ENCODE peak calls at places on chromosomes 12 and 14, in ten cellular contexts. R is prostate gland, I is A673, T is heart right ventricle, C is astrocyte of the spinal cord, Z is endodermal cell, G is GM12865, M is keratinocyte, U is transverse colon, P is upper lobe of right lung. Q is an unnamed sample.

GRCh38 chr12:1630827-1631591 is 2.0 kb downstream of the WNT5B start:
- DNase-seq in C (peak; percentile 77), Z (peak; percentile 88), R (no peak), I (no peak), M (no peak), P (no peak), G (no peak), U (no peak), T (no peak), Q (no peak)

GRCh38 chr12:47904647-47905312 is at the start of gene VDR:
- DNase-seq in Z (peak; percentile 100), T (peak; percentile 45), M (no peak), C (peak; percentile 62), P (peak; percentile 92), G (peak; percentile 81), U (peak; percentile 88), I (peak; percentile 76), R (peak; percentile 81), Q (peak; percentile 82)

GRCh38 chr14:22981090-22982012 is 1.0 kb downstream of the AJUBA start:
- DNase-seq in G (no peak), I (no peak), U (no peak), R (no peak), C (peak; percentile 29), M (no peak), T (no peak), P (peak; percentile 73), Z (peak; percentile 79), Q (no peak)

GRCh38 chr14:69673578-69674305 is 62.3 kb downstream of the SUSD6 start:
- DNase-seq in P (no peak), G (no peak), I (no peak), C (no peak), M (no peak), T (no peak), R (no peak), Z (no peak), U (no peak), Q (no peak)

GRCh38 chr12:89382366-89382765 is 30.1 kb upstream of the DUSP6 start:
- DNase-seq in R (no peak), T (no peak), Z (no peak), U (no peak), M (no peak), C (no peak), I (no peak), G (no peak), P (no peak), Q (no peak)

GRCh38 chr14:95504135-95505029 is 12.1 kb downstream of the SYNE3 start:
- DNase-seq in U (no peak), Z (no peak), I (no peak), M (no peak), C (peak; percentile 60), G (peak; percentile 82), R (no peak), P (no peak), T (no peak), Q (no peak)

GRCh38 chr12:46413368-46413767 is 40.8 kb upstream of the SLC38A2 start:
- DNase-seq in T (no peak), Z (no peak), I (no peak), R (no peak), M (no peak), U (no peak), G (no peak), C (no peak), P (no peak), Q (no peak)

GRCh38 chr12:117686911-117687377 is 281.8 kb downstream of the KSR2 start:
- DNase-seq in U (peak; percentile 17), M (no peak), G (no peak), P (no peak), R (peak; percentile 22), T (no peak), C (peak; percentile 82), I (peak; percentile 35), Z (no peak), Q (no peak)

GRCh38 chr14:104940526-104941150 is 16.0 kb downstream of the PLD4 start:
- DNase-seq in P (peak; percentile 11), G (no peak), C (no peak), M (no peak), T (no peak), I (no peak), R (no peak), Z (peak; percentile 56), U (no peak), Q (no peak)

GRCh38 chr14:67539116-67539515 is 6.0 kb downstream of the PLEKHH1 start:
- DNase-seq in P (no peak), M (no peak), G (no peak), R (no peak), U (no peak), Z (peak; percentile 26), C (no peak), T (no peak), I (no peak), Q (no peak)

GRCh38 chr12:132565365-132565764 is 45.0 kb downstream of the LRCOL1 start:
- DNase-seq in M (no peak), G (no peak), Z (no peak), C (no peak), I (no peak), U (no peak), P (no peak), T (no peak), R (no peak), Q (no peak)

GRCh38 chr12:3319723-3320492 is 171.1 kb upstream of the PRMT8 start:
- DNase-seq in Z (peak; percentile 65), G (peak; percentile 9), I (no peak), T (no peak), P (no peak), M (no peak), U (no peak), R (no peak), C (no peak), Q (no peak)
- TF ChIP-seq CTCF in Z (peak; percentile 69), G (no peak), I (no peak), T (no peak), P (no peak), M (no peak), U (no peak), R (no peak), C (no peak), Q (no peak)

GRCh38 chr12:19412844-19413243 is 26.4 kb upstream of the AEBP2 start:
- DNase-seq in Z (no peak), U (no peak), P (no peak), G (no peak), I (no peak), R (no peak), M (no peak), C (no peak), T (peak; percentile 26), Q (no peak)
- H3K4me3 ChIP-seq in Z (no peak overlapping the region), U (no peak overlapping the region), P (no peak overlapping the region), G (no peak overlapping the region), I (no peak overlapping the region), R (no peak overlapping the region), M (no peak overlapping the region), C (no peak overlapping the region), T (no peak overlapping the region), Q (no peak overlapping the region)

GRCh38 chr12:106304797-106305196 is 2.3 kb downstream of the TCP11L2 start:
- DNase-seq in G (no peak), I (no peak), P (no peak), C (no peak), T (peak; percentile 64), M (no peak), Z (peak; percentile 30), R (no peak), U (no peak), Q (no peak)

GRCh38 chr12:106302401-106303201 is at the start of gene TCP11L2:
- DNase-seq in G (peak; percentile 89), Z (peak; percentile 95), U (peak; percentile 92), M (no peak), T (peak; percentile 93), I (peak; percentile 82), C (peak; percentile 80), R (peak; percentile 90), P (peak; percentile 94), Q (no peak)

GRCh38 chr12:106304001-106304421 is 1.5 kb downstream of the TCP11L2 start:
- DNase-seq in P (no peak), T (no peak), G (no peak), I (no peak), R (no peak), M (no peak), C (no peak), U (no peak), Z (peak; percentile 63), Q (no peak)

GRCh38 chr12:106301611-106302321 is 767 bp upstream of the TCP11L2 start:
- DNase-seq in G (peak; percentile 77), U (peak; percentile 88), I (peak; percentile 30), P (peak; percentile 80), M (no peak), C (peak; percentile 46), R (peak; percentile 77), Z (peak; percentile 92), T (peak; percentile 58), Q (peak; percentile 87)

DNA sequence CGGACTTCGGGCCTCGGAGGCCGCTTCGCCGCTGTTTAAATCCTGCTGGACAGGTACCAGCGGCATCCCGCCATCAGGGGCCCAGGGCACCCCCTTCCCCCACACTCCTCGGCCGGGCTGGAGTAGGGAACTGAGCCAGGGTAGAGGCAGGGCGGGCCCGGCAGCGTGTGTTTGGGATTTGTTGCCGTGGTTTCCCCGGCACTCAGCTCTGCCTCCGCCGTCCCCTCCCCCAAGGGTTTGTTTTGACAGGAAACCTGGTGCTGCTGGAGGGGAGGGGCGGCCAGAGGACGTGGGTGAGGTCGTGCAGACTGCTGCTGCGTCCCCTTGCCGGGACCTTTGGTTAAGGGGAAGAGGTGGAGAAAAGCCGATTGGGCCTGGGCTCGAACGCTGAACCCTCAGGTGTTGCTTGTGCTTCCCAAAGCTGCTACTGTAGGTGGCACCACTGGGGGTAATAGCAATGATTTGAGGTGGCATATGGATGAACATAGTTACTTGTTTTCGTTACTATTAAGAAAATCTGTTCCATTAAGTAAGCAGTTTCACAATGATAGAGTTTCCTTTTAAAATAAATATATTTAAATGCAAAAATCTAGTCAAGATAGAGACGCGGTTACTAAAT is 778 bp downstream of the TCP11L2 start:
- DNase-seq in P (peak; percentile 93), Z (peak; percentile 97), U (peak; percentile 87), I (peak; percentile 42), R (peak; percentile 69), G (peak; percentile 68), M (no peak), T (peak; percentile 97), C (peak; percentile 73), Q (no peak)
- TF ChIP-seq CTCF in P (no peak), Z (peak; percentile 36), U (peak; percentile 21), I (no peak), R (peak; percentile 6), G (no peak), M (peak; percentile 29), T (no peak), C (no peak), Q (peak; percentile 18)

DNA sequence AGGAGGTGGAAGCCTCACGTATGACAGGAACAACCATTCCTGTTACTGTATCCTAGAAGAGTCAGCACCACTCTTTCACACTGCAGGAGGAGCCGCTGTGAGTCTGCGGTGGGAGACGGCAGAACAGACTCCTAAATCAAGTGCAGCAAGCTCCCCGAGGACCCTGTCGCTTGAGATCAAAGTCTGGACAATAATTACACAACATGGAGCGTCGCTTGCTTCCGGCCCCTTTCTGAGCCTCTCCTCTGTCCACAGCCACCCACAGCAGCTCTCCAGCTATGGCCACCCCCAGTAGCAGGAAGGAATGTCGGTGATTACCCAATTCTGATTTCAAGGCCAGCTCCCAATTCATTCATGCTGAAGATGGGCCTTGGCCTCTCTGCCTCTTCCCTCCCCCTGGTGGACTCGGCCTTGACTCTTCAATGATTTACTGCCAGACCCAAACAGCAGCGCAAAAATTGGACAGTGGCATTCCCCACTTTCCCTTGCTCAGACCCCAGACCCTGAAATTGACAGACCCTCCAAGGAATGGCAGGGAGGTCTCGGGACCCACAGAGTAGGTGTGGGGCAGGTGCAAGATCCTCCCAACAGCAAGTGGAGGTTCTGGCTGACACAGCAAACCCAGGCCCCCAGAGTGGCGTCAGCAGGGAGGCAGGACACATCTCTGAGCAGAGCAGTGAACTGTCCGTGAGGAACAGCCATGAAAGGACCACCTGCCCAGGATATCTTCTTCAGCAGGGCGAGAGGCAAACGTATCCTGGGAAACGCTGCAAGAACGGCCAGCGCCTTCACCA is 272.7 kb upstream of the DIO3 start:
- DNase-seq in M (no peak), P (no peak), U (no peak), I (no peak), G (no peak), T (no peak), Z (no peak), C (no peak), R (no peak), Q (no peak)
- H3K4me3 ChIP-seq in M (no peak overlapping the region), P (no peak overlapping the region), U (no peak overlapping the region), I (no peak overlapping the region), G (no peak overlapping the region), T (no peak overlapping the region), Z (no peak overlapping the region), C (no peak overlapping the region), R (no peak overlapping the region), Q (no peak overlapping the region)